ENCODE peak calls at places on chromosomes 11 and 22, in six cellular contexts. X, G, N, H, O and S are unnamed samples.

GRCh38 chr11:58625086-58625485 is 2.6 kb downstream of the CNTF start:
- DNase-seq in X (no peak), G (no peak), N (no peak), H (no peak), O (no peak), S (no peak)

GRCh38 chr22:32803020-32803758 is 1.7 kb downstream of the TIMP3 start:
- DNase-seq in X (peak; percentile 47), G (no peak), N (peak; percentile 67), H (peak; percentile 60), O (no peak), S (no peak)

GRCh38 chr11:29751618-29752017 is 265.2 kb downstream of the KCNA4 start:
- DNase-seq in X (no peak), G (no peak), N (no peak), H (no peak), O (no peak), S (no peak)

GRCh38 chr22:48137640-48138039 is 1375.2 kb downstream of the TBC1D22A start:
- DNase-seq in X (no peak), G (no peak), N (peak; percentile 57), H (no peak), O (no peak), S (peak; percentile 65)

GRCh38 chr22:20412474-20413216 is 18.7 kb downstream of the ZNF74 start:
- DNase-seq in X (no peak), G (no peak), N (no peak), H (no peak), O (no peak), S (no peak)

GRCh38 chr11:8250981-8251620 is 12.6 kb downstream of the LMO1 start:
- DNase-seq in X (no peak), G (no peak), N (no peak), H (no peak), O (no peak), S (no peak)

GRCh38 chr11:64461081-64461480 is 102.1 kb downstream of the RPS6KA4 start:
- DNase-seq in X (no peak), G (no peak), N (no peak), H (no peak), O (no peak), S (no peak)

GRCh38 chr22:17810570-17811116 is 36.4 kb upstream of the BID start:
- DNase-seq in X (no peak), G (no peak), N (no peak), H (no peak), O (no peak), S (no peak)

GRCh38 chr22:48639896-48640732 is 1187.6 kb downstream of the BRD1 start:
- DNase-seq in X (no peak), G (no peak), N (no peak), H (no peak), O (no peak), S (no peak)

GRCh38 chr11:64028398-64029115 is 7.2 kb upstream of the FLRT1 start:
- DNase-seq in X (peak; percentile 87), G (no peak), N (peak; percentile 93), H (no peak), O (no peak), S (no peak)

GRCh38 chr11:25159341-25159740 is 662.5 kb downstream of the LUZP2 start:
- DNase-seq in X (no peak), G (no peak), N (no peak), H (peak; percentile 18), O (no peak), S (no peak)

GRCh38 chr11:9852465-9852864 is 188.6 kb downstream of the SWAP70 start:
- DNase-seq in X (no peak), G (no peak), N (no peak), H (no peak), O (no peak), S (no peak)

GRCh38 chr11:86748296-86748695 is 52.0 kb upstream of the PRSS23 start:
- DNase-seq in X (no peak), G (no peak), N (no peak), H (peak; percentile 48), O (no peak), S (no peak)

GRCh38 chr22:17949926-17950473 is 74.4 kb downstream of the MICAL3 start:
- DNase-seq in X (no peak), G (no peak), N (no peak), H (no peak), O (no peak), S (no peak)

GRCh38 chr11:122153746-122154145 is 37.7 kb upstream of the BLID start:
- DNase-seq in X (no peak), G (no peak), N (no peak), H (no peak), O (no peak), S (no peak)

GRCh38 chr22:29901354-29901753 is 18.4 kb downstream of the MTMR3 start:
- DNase-seq in X (no peak), G (peak; percentile 81), N (no peak), H (no peak), O (no peak), S (no peak)

GRCh38 chr11:105466582-105467228 is 143.2 kb upstream of the GRIA4 start:
- DNase-seq in X (no peak), G (no peak), N (no peak), H (peak; percentile 14), O (no peak), S (no peak)

GRCh38 chr11:75241906-75242644 is 1.5 kb downstream of the TPBGL start:
- DNase-seq in X (no peak), G (no peak), N (no peak), H (no peak), O (no peak), S (no peak)

GRCh38 chr11:128598755-128599154 is 11.4 kb upstream of the ETS1 start:
- DNase-seq in X (no peak), G (no peak), N (no peak), H (no peak), O (no peak), S (no peak)

GRCh38 chr11:114297806-114298700 is 1.9 kb downstream of the NNMT start:
- DNase-seq in X (no peak), G (no peak), N (peak; percentile 51), H (peak; percentile 70), O (peak; percentile 91), S (peak; percentile 11)

GRCh38 chr22:30830907-30831306 is 136.2 kb downstream of the OSBP2 start:
- DNase-seq in X (no peak), G (no peak), N (peak; percentile 58), H (peak; percentile 99), O (no peak), S (peak; percentile 49)

DNA sequence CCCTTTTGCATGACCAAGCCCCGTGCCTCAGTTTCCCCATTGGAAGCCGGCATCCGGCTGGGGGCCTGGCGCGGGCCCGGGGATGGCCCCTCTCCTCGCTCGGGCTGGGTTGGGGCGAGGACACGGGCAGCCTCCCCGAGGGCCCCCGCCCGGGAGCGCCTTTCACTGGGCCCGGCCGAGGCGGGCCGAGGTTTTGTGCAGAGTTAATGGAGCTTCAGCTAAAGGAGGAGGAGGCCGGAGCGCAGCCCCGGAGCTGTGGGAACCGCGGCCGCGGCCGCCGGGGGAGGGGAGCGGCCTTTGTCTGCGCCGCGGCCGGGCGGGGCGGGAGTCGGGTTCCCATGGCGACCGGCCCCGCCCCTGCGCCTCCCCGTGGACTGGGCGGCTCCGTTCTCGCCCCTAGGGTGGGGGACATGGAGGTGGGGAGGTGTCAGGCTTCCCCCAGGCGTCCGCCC is 1.4 kb upstream of the MAPK11 start:
- DNase-seq in X (peak; percentile 88), G (peak; percentile 31), N (peak; percentile 88), H (peak; percentile 36), O (no peak), S (no peak)
- TF ChIP-seq CTCF in X (no peak), G (no peak), N (peak; percentile 15), H (peak; percentile 7), O (peak; percentile 14), S (peak; percentile 39)

DNA sequence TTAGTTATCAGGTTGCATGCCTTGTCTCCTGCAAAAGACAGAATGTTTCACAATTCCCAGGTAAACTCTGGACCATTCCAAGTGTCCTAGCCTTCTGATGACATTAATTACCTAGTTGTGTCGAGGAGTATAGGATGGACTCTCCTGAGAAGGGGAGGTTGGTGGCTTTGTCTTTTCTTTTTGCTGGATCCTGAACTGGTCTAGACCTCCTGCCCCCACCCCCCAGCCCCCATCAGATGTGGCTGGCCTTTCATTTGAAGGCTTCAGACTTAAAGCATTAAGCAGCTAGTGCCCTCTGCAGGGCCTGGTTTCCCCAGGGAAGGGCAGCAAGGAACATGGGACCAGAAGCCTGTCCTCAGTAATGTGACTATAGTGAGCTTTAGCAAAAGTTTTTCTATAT is 9.7 kb downstream of the MCAM start:
- DNase-seq in X (no peak), G (no peak), N (peak; percentile 71), H (no peak), O (no peak), S (no peak)
- TF ChIP-seq CTCF in X (no peak), G (no peak), N (peak; percentile 55), H (no peak), O (peak; percentile 42), S (no peak)

GRCh38 chr11:68403424-68403823 is 57.1 kb upstream of the PPP6R3 start:
- DNase-seq in X (no peak), G (no peak), N (no peak), H (no peak), O (no peak), S (no peak)

GRCh38 chr11:68399916-68400315 is 60.6 kb upstream of the PPP6R3 start:
- DNase-seq in X (no peak), G (no peak), N (no peak), H (no peak), O (no peak), S (no peak)

GRCh38 chr11:68403831-68404230 is 56.7 kb upstream of the PPP6R3 start:
- DNase-seq in X (no peak), G (no peak), N (no peak), H (no peak), O (no peak), S (no peak)

GRCh38 chr11:68401856-68402255 is 58.7 kb upstream of the PPP6R3 start:
- DNase-seq in X (no peak), G (no peak), N (no peak), H (no peak), O (no peak), S (no peak)

DNA sequence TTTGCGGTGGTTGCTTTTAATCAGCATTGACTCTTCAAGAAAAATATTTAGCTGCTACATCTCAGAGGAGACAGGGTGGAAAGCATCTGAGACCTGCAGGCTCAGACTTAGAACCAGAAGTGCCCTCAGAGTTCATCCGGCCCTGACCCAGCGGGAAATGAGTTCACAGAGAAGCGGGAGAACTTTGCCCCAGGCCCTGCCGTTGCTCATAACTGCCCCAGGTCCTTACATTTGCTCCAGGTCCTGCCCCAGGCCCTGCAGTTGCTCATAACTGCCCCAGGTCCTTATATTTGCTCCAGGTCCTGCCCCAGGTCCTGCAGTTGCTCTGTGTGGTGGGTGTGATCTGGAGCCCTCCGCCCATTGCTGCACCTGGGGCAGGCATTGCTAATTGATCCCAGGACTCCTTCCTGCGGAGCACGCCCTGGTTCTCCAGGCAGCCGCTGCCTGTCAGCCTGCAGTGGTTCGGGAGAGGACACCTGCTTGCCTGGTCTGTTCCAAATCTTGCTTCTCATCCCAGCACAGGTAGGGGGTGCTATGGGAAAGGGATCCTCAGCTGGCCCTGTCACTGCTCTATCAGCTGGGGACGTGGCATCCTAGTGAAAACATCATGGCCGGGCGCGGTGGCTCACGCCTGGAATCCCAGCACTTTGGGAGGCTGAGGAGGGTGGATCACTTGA is 58.1 kb upstream of the PPP6R3 start:
- DNase-seq in X (no peak), G (no peak), N (peak; percentile 78), H (no peak), O (no peak), S (no peak)
- TF ChIP-seq CTCF in X (no peak), G (no peak), N (peak; percentile 43), H (no peak), O (no peak), S (no peak)

DNA sequence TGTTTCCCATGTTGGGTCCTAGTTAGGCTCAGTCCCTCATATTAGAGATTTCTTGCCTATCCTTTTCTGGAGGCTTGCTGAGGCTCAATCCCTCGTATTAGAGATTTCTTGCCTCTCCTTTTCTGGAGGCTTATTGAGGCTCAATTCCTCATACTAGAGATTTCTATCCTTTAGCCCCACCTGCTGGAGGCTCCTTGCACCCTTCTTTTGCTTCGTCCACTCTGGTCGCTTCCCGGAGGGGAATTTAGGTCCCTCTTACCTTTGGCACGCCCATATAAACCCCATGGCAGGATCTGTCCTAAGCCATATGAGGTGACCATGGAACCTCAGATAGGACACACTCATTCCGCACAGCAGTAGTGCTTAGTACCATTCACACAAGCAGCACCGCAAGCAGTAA is 15.9 kb downstream of the CYP2D6 start:
- DNase-seq in X (no peak), G (peak; percentile 14), N (peak; percentile 90), H (peak; percentile 32), O (no peak), S (no peak)
- TF ChIP-seq CTCF in X (no peak), G (no peak), N (peak; percentile 67), H (peak; percentile 29), O (peak; percentile 44), S (peak; percentile 10)